ENCODE peak calls at places on chromosomes 16 and 17, in seven cellular contexts. One of them, this sample, is unnamed.

GRCh38 chr17:5430413-5430999 is 8.4 kb downstream of the C1QBP start:
- DNase-seq in ovary: no peak
- DNase-seq in A549: no peak
- DNase-seq in H1: no peak
- DNase-seq in sigmoid colon: no peak
- DNase-seq in GM12878: no peak
- DNase-seq in stomach: no peak
- DNase-seq in this sample: no peak

GRCh38 chr16:13919330-13919682 is 648 bp upstream of the ERCC4 start:
- DNase-seq in stomach: no peak
- DNase-seq in GM12878: no peak
- DNase-seq in H1: no peak
- DNase-seq in sigmoid colon: no peak
- DNase-seq in A549: peak; percentile 40
- DNase-seq in ovary: no peak
- DNase-seq in this sample: no peak

GRCh38 chr17:51346218-51346982 is 86.1 kb downstream of the UTP18 start:
- DNase-seq in ovary: no peak
- DNase-seq in H1: no peak
- DNase-seq in A549: no peak
- DNase-seq in sigmoid colon: no peak
- DNase-seq in stomach: no peak
- DNase-seq in GM12878: no peak
- DNase-seq in this sample: no peak

GRCh38 chr17:55737976-55738501 is 12.8 kb upstream of the PCTP start:
- DNase-seq in H1: no peak
- DNase-seq in GM12878: no peak
- DNase-seq in A549: no peak
- DNase-seq in stomach: no peak
- DNase-seq in ovary: no peak
- DNase-seq in sigmoid colon: no peak
- DNase-seq in this sample: no peak

GRCh38 chr17:77164483-77165030 is 23.8 kb downstream of the SEC14L1 start:
- DNase-seq in sigmoid colon: no peak
- DNase-seq in A549: no peak
- DNase-seq in ovary: no peak
- DNase-seq in GM12878: no peak
- DNase-seq in stomach: no peak
- DNase-seq in H1: no peak
- DNase-seq in this sample: no peak

GRCh38 chr17:10119203-10120112 is 78.9 kb downstream of the GAS7 start:
- DNase-seq in sigmoid colon: peak; percentile 75
- DNase-seq in ovary: no peak
- DNase-seq in GM12878: peak; percentile 37
- DNase-seq in stomach: peak; percentile 49
- DNase-seq in H1: no peak
- DNase-seq in A549: no peak
- DNase-seq in this sample: no peak

GRCh38 chr17:54900457-54901229 is at the start of gene TOM1L1:
- DNase-seq in H1: peak; percentile 84
- DNase-seq in GM12878: no peak
- DNase-seq in stomach: peak; percentile 90
- DNase-seq in A549: peak; percentile 89
- DNase-seq in ovary: peak; percentile 48
- DNase-seq in sigmoid colon: peak; percentile 77
- DNase-seq in this sample: peak; percentile 15

GRCh38 chr16:82936941-82937551 is 310.3 kb downstream of the CDH13 start:
- DNase-seq in A549: no peak
- DNase-seq in H1: no peak
- DNase-seq in ovary: no peak
- DNase-seq in sigmoid colon: no peak
- DNase-seq in GM12878: no peak
- DNase-seq in stomach: no peak
- DNase-seq in this sample: no peak

GRCh38 chr17:7889166-7889584 is 586 bp downstream of the CHD3 start:
- DNase-seq in ovary: peak; percentile 93
- DNase-seq in A549: peak; percentile 98
- DNase-seq in GM12878: no peak
- DNase-seq in sigmoid colon: peak; percentile 99
- DNase-seq in H1: no peak
- DNase-seq in stomach: peak; percentile 99
- DNase-seq in this sample: peak; percentile 90

GRCh38 chr16:85968041-85968920 is 69.3 kb downstream of the IRF8 start:
- DNase-seq in H1: no peak
- DNase-seq in ovary: no peak
- DNase-seq in stomach: no peak
- DNase-seq in A549: no peak
- DNase-seq in sigmoid colon: no peak
- DNase-seq in GM12878: no peak
- DNase-seq in this sample: no peak

GRCh38 chr16:73019456-73020362 is 28.2 kb downstream of the ZFHX3 start:
- DNase-seq in sigmoid colon: peak; percentile 65
- DNase-seq in stomach: no peak
- DNase-seq in A549: peak; percentile 87
- DNase-seq in GM12878: no peak
- DNase-seq in ovary: no peak
- DNase-seq in H1: no peak
- DNase-seq in this sample: no peak

GRCh38 chr16:24149102-24149501 is 107.0 kb upstream of the CACNG3 start:
- DNase-seq in GM12878: peak; percentile 9
- DNase-seq in sigmoid colon: no peak
- DNase-seq in A549: no peak
- DNase-seq in H1: no peak
- DNase-seq in stomach: no peak
- DNase-seq in ovary: no peak
- DNase-seq in this sample: no peak

GRCh38 chr16:57610611-57611010 is 17.8 kb upstream of the ADGRG1 start:
- DNase-seq in stomach: no peak
- DNase-seq in H1: peak; percentile 30
- DNase-seq in A549: no peak
- DNase-seq in GM12878: no peak
- DNase-seq in ovary: no peak
- DNase-seq in sigmoid colon: peak; percentile 30
- DNase-seq in this sample: no peak

GRCh38 chr16:27450836-27451341 is 48.9 kb downstream of the IL21R start:
- DNase-seq in sigmoid colon: no peak
- DNase-seq in stomach: no peak
- DNase-seq in GM12878: peak; percentile 68
- DNase-seq in A549: no peak
- DNase-seq in ovary: no peak
- DNase-seq in H1: no peak
- DNase-seq in this sample: no peak

GRCh38 chr16:1019934-1020305 is 38.4 kb downstream of the SOX8 start:
- DNase-seq in sigmoid colon: no peak
- DNase-seq in stomach: no peak
- DNase-seq in H1: no peak
- DNase-seq in GM12878: no peak
- DNase-seq in ovary: no peak
- DNase-seq in A549: no peak
- DNase-seq in this sample: no peak

GRCh38 chr16:51592013-51592501 is 441.0 kb upstream of the SALL1 start:
- DNase-seq in ovary: no peak
- DNase-seq in sigmoid colon: no peak
- DNase-seq in stomach: no peak
- DNase-seq in H1: no peak
- DNase-seq in A549: no peak
- DNase-seq in GM12878: no peak
- DNase-seq in this sample: no peak

GRCh38 chr17:78225088-78225865 is 6.2 kb upstream of the TMEM235 start:
- DNase-seq in H1: no peak
- DNase-seq in sigmoid colon: no peak
- DNase-seq in GM12878: no peak
- DNase-seq in A549: no peak
- DNase-seq in ovary: no peak
- DNase-seq in stomach: no peak
- DNase-seq in this sample: no peak

GRCh38 chr16:27491894-27492587 is 57.7 kb downstream of the GTF3C1 start:
- DNase-seq in GM12878: no peak
- DNase-seq in A549: no peak
- DNase-seq in H1: no peak
- DNase-seq in ovary: no peak
- DNase-seq in sigmoid colon: no peak
- DNase-seq in stomach: no peak
- DNase-seq in this sample: no peak

GRCh38 chr17:29246638-29247037 is at the start of gene CRYBA1:
- DNase-seq in A549: no peak
- DNase-seq in ovary: no peak
- DNase-seq in stomach: no peak
- DNase-seq in H1: no peak
- DNase-seq in GM12878: no peak
- DNase-seq in sigmoid colon: no peak
- DNase-seq in this sample: no peak

GRCh38 chr17:9672691-9673090 is 27.4 kb downstream of the USP43 start:
- DNase-seq in H1: no peak
- DNase-seq in A549: no peak
- DNase-seq in ovary: no peak
- DNase-seq in GM12878: no peak
- DNase-seq in stomach: no peak
- DNase-seq in sigmoid colon: no peak
- DNase-seq in this sample: no peak

GRCh38 chr17:81512560-81512983 is at the start of gene ACTG1:
- DNase-seq in GM12878: no peak
- DNase-seq in ovary: peak; percentile 94
- DNase-seq in sigmoid colon: peak; percentile 97
- DNase-seq in A549: peak; percentile 92
- DNase-seq in H1: peak; percentile 91
- DNase-seq in stomach: peak; percentile 94
- DNase-seq in this sample: peak; percentile 86
- TF ChIP-seq EP300 in GM12878: no peak
- TF ChIP-seq EP300 in ovary: no peak
- TF ChIP-seq EP300 in sigmoid colon: peak; percentile 25
- TF ChIP-seq EP300 in A549: no peak
- TF ChIP-seq EP300 in H1: peak; percentile 64
- TF ChIP-seq EP300 in stomach: no peak
- TF ChIP-seq EP300 in this sample: peak; percentile 99

GRCh38 chr17:81870155-81870977 is 771 bp downstream of the ARHGDIA start:
- DNase-seq in stomach: peak; percentile 40
- DNase-seq in A549: no peak
- DNase-seq in sigmoid colon: peak; percentile 76
- DNase-seq in GM12878: no peak
- DNase-seq in H1: peak; percentile 62
- DNase-seq in ovary: peak; percentile 41
- DNase-seq in this sample: no peak

GRCh38 chr17:81867952-81868673 is 3.0 kb downstream of the ARHGDIA start:
- DNase-seq in GM12878: no peak
- DNase-seq in ovary: no peak
- DNase-seq in sigmoid colon: no peak
- DNase-seq in H1: no peak
- DNase-seq in stomach: no peak
- DNase-seq in A549: no peak
- DNase-seq in this sample: no peak

GRCh38 chr17:81867123-81867951 is 3.8 kb downstream of the ARHGDIA start:
- DNase-seq in GM12878: no peak
- DNase-seq in sigmoid colon: no peak
- DNase-seq in A549: no peak
- DNase-seq in ovary: peak; percentile 55
- DNase-seq in H1: peak; percentile 64
- DNase-seq in stomach: peak; percentile 52
- DNase-seq in this sample: no peak

GRCh38 chr17:81869221-81870154 is 1.6 kb downstream of the ARHGDIA start:
- DNase-seq in GM12878: no peak
- DNase-seq in H1: peak; percentile 90
- DNase-seq in sigmoid colon: peak; percentile 73
- DNase-seq in stomach: peak; percentile 33
- DNase-seq in A549: peak; percentile 62
- DNase-seq in ovary: peak; percentile 41
- DNase-seq in this sample: no peak

DNA sequence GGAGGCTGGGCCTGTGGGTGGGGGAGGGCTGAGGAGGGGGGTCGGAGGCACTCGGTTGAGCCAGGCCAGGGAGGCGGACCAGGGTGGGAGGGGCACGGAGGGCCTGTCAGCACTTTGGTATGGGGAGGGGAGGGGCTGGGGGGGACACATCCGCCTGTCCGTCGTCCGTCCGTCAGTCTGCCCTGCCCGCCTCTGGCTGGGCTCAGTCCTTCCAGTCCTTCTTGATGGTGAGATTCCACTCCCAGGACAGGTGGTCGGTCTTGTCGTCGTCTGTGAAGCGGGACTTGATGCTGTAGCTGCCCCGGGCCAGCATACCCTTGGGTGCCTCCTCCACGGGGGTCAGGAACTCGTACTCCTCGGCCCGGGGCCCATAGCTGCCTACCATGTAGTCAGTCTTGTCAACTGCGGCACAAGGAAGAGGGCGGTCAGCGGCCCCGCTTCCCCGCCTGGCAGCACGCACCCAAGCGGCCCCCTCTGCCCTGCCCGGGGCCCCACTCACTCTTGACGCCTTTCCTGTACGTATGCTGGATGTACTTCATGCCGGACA is 2.4 kb downstream of the ARHGDIA start:
- DNase-seq in H1: no peak
- DNase-seq in A549: peak; percentile 58
- DNase-seq in ovary: peak; percentile 61
- DNase-seq in GM12878: no peak
- DNase-seq in sigmoid colon: peak; percentile 84
- DNase-seq in stomach: no peak
- DNase-seq in this sample: no peak
- H3K4me1 ChIP-seq in H1: peaks cover 26% of the 10 kb centered on the region
- H3K4me1 ChIP-seq in A549: peaks cover 50% of the 10 kb centered on the region
- H3K4me1 ChIP-seq in ovary: peaks cover 12% of the 10 kb centered on the region
- H3K4me1 ChIP-seq in GM12878: peaks cover 8% of the 10 kb centered on the region
- H3K4me1 ChIP-seq in sigmoid colon: no peaks in the 10 kb centered on the region
- H3K4me1 ChIP-seq in stomach: peaks cover 84% of the 10 kb centered on the region
- H3K4me1 ChIP-seq in this sample: peaks cover 27% of the 10 kb centered on the region

DNA sequence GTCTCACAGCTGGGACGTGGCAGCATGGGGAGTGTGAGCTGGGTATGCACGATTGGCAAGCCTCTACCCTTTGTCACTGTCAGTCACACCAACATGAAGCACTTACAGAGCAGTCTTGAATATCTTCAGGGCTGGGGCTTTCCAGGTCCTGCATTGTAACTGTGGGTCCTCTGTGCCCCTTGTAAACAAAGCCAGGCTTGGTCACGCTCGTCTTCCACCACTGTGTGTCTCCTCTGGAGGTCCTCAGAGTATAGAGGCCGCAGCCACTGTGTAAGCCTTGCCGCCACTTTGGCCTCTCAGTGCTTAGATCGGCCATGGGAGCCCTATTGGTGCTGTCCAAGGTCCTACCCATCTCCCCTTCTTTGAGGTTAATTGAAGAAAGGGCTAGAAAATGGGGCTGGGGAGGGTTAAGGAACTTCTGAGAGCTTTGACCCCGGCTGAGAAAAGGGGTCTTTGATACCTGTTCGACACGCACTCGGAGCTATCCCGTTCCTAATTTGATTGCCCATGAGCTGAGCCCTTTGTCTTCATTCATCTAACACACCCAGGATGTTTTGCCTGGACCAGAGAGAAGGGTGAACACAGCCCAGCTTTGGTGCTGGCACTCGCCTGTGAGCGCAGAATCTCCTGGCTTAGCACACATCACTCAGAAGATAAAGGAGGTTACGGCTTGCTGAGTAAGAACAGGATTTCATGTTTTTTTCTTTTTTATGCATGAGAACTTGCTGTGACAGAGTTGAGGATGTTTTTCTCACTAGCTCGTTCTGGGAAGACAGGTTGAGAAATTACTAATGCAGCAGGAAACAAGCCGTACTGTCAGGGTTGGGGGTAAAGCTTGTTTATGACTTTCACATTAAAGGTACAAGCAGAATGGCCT is 267.9 kb downstream of the CPPED1 start:
- DNase-seq in stomach: no peak
- DNase-seq in H1: peak; percentile 53
- DNase-seq in sigmoid colon: no peak
- DNase-seq in GM12878: peak; percentile 97
- DNase-seq in ovary: no peak
- DNase-seq in A549: no peak
- DNase-seq in this sample: no peak
- TF ChIP-seq CTCF in stomach: no peak
- TF ChIP-seq CTCF in H1: no peak
- TF ChIP-seq CTCF in sigmoid colon: no peak
- TF ChIP-seq CTCF in GM12878: no peak
- TF ChIP-seq CTCF in ovary: no peak
- TF ChIP-seq CTCF in A549: no peak
- TF ChIP-seq CTCF in this sample: no peak

GRCh38 chr17:71180801-71181385 is 939.9 kb upstream of the SOX9 start:
- DNase-seq in A549: no peak
- DNase-seq in stomach: no peak
- DNase-seq in H1: no peak
- DNase-seq in GM12878: no peak
- DNase-seq in sigmoid colon: peak; percentile 82
- DNase-seq in ovary: no peak
- DNase-seq in this sample: no peak
- TF ChIP-seq EP300 in A549: no peak
- TF ChIP-seq EP300 in stomach: no peak
- TF ChIP-seq EP300 in H1: no peak
- TF ChIP-seq EP300 in GM12878: no peak
- TF ChIP-seq EP300 in sigmoid colon: peak; percentile 50
- TF ChIP-seq EP300 in ovary: no peak
- TF ChIP-seq EP300 in this sample: no peak

This sample was measured in tibial nerve.